ENCODE peak calls at places on chromosome 2, in seven cellular contexts. W, V, L, D, Y, K and M are unnamed samples.

GRCh38 chr2:30425326-30425725 is 21.7 kb upstream of the LCLAT1 start:
- DNase-seq in W (no peak), Y (no peak), V (no peak), L (peak; percentile 43), K (peak; percentile 87), D (no peak), M (no peak)

GRCh38 chr2:38394903-38395341 is 17.8 kb upstream of the ATL2 start:
- DNase-seq in W (no peak), D (no peak), Y (no peak), K (peak; percentile 56), L (peak; percentile 86), V (no peak), M (no peak)

GRCh38 chr2:147177449-147177848 is 667.4 kb upstream of the ACVR2A start:
- DNase-seq in D (peak; percentile 8), V (no peak), Y (no peak), K (peak; percentile 35), W (no peak), L (peak; percentile 72), M (no peak)

GRCh38 chr2:160418853-160419252 is 74.8 kb downstream of the RBMS1 start:
- DNase-seq in L (no peak), D (no peak), V (no peak), K (no peak), W (no peak), Y (no peak), M (no peak)

GRCh38 chr2:242060212-242060835 is 190.8 kb downstream of the RTP5 start:
- DNase-seq in L (peak; percentile 83), Y (no peak), K (peak; percentile 93), V (no peak), W (no peak), D (peak; percentile 44), M (no peak)

GRCh38 chr2:103445356-103445755 is 683.5 kb downstream of the TMEM182 start:
- DNase-seq in D (no peak), Y (no peak), W (no peak), K (no peak), L (no peak), V (no peak), M (no peak)

GRCh38 chr2:161170917-161171594 is 10.8 kb downstream of the TANK start:
- DNase-seq in V (no peak), W (no peak), L (peak; percentile 66), K (peak; percentile 11), Y (no peak), D (peak; percentile 40), M (no peak)

GRCh38 chr2:235642446-235643107 is 148.7 kb downstream of the AGAP1 start:
- DNase-seq in Y (no peak), L (peak; percentile 36), K (peak; percentile 65), W (no peak), V (no peak), D (peak; percentile 7), M (no peak)

GRCh38 chr2:88549616-88550292 is 77.5 kb downstream of the EIF2AK3 start:
- DNase-seq in Y (no peak), L (peak; percentile 9), K (peak; percentile 27), V (peak; percentile 20), D (no peak), W (no peak), M (no peak)

GRCh38 chr2:236972491-236973379 is 113.0 kb upstream of the COPS8 start:
- DNase-seq in K (peak; percentile 93), L (peak; percentile 97), D (peak; percentile 87), W (no peak), V (no peak), Y (no peak), M (peak; percentile 69)

GRCh38 chr2:163613155-163613554 is 122.7 kb downstream of the FIGN start:
- DNase-seq in W (no peak), V (no peak), L (no peak), Y (no peak), D (no peak), K (no peak), M (no peak)

GRCh38 chr2:240999001-240999791 is 778 bp downstream of the SNED1 start:
- DNase-seq in V (no peak), Y (peak; percentile 13), W (peak; percentile 14), D (no peak), K (peak; percentile 54), L (no peak), M (no peak)

GRCh38 chr2:240997141-240997855 is 1.1 kb upstream of the SNED1 start:
- DNase-seq in L (no peak), Y (peak; percentile 13), V (no peak), K (peak; percentile 75), D (no peak), W (peak; percentile 3), M (peak; percentile 41)

GRCh38 chr2:240998706-240999000 is 235 bp downstream of the SNED1 start:
- DNase-seq in Y (no peak), D (no peak), W (no peak), V (no peak), K (no peak), L (no peak), M (no peak)

GRCh38 chr2:240996834-240997140 is 1.6 kb upstream of the SNED1 start:
- DNase-seq in Y (peak; percentile 12), K (no peak), W (peak; percentile 9), D (no peak), L (no peak), V (no peak), M (peak; percentile 36)

GRCh38 chr2:240997856-240998705 is at the start of gene SNED1:
- DNase-seq in L (peak; percentile 73), W (peak; percentile 65), Y (peak; percentile 71), K (peak; percentile 94), D (peak; percentile 78), V (peak; percentile 76), M (peak; percentile 91)
- TF ChIP-seq CTCF in L (no peak), W (no peak), Y (no peak), K (no peak), D (no peak), V (no peak), M (no peak)

DNA sequence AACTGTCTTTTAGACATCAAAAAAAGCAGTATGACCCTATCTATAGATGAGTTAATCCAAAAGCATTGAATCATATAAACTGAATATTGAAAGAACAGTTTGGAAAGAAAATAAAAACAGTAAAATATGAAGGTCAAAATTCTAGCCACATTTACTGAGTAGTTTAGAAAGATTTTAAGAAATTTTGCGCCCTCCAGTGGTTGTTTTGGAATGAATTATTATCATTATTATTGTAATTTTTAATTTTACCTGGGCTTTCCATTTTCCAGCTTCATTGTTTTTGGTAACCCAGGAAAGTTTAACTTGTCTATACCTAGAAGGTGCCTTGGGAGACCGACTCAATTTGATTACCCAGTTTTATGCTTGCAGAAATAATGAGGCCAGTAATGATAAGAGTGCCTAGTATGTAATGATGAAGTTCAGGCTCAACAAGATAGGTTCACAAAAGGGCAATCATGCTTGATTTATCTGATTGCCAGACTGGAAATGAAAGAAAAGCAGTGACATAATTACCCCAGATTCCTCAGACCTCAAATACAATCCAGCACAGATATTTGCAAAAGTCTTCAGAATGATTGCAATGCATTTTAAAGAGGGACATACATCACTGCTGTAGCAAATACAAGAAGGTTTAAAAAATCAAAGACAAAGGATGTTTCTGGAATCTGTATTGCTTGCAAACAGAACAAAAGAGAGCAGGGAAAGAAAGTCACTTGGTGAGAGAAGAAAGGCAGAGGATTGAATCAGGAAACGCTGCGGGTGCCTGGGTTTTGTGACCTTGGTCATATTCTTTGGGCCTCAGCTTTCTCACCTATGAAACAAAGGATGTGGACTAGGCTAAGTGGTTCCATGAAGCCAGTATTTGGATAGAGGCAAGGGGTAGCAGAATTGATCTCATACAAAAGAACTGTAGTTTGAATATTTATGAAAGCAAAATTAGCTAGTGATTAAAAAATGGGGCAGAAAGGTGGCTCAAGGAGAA is 153.8 kb downstream of the MAP2 start:
- DNase-seq in Y (no peak), K (peak; percentile 40), D (peak; percentile 10), V (no peak), W (no peak), L (peak; percentile 24), M (no peak)
- TF ChIP-seq CTCF in Y (peak; percentile 24), K (peak; percentile 20), D (peak; percentile 33), V (peak; percentile 72), W (peak; percentile 63), L (peak; percentile 25), M (no peak)

GRCh38 chr2:182103531-182103930 is 117.9 kb downstream of the PPP1R1C start:
- DNase-seq in Y (no peak), W (no peak), K (peak; percentile 37), L (no peak), D (no peak), V (peak; percentile 6), M (no peak)

GRCh38 chr2:182098648-182099047 is 113.0 kb downstream of the PPP1R1C start:
- DNase-seq in V (no peak), L (no peak), Y (no peak), W (no peak), D (no peak), K (no peak), M (no peak)

GRCh38 chr2:182097571-182097970 is 111.9 kb downstream of the PPP1R1C start:
- DNase-seq in Y (no peak), K (no peak), D (no peak), V (no peak), W (no peak), L (no peak), M (no peak)

DNA sequence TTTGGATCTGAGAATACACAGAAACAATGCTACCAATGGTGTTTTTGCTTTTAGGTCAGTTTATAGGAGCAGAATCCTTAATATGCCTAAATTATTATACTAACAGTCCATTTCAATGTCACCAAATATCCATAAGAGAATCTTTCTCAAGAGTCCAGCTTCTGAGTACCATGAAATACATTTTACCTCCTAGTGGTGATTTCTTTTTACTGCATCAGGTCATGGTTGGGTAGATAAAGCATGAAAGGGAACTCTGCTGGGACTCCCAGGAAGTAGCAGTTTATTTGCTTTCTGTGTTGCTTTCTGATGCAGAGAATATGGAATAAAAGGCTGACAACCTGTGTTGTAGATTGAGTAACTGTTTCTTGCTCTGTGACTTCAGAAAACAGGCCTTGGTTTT is 115.6 kb downstream of the PPP1R1C start:
- DNase-seq in K (peak; percentile 8), Y (no peak), W (no peak), L (peak; percentile 32), V (no peak), D (peak; percentile 4), M (no peak)
- TF ChIP-seq CTCF in K (peak; percentile 6), Y (no peak), W (peak; percentile 22), L (peak; percentile 30), V (peak; percentile 58), D (no peak), M (no peak)

GRCh38 chr2:14942991-14943390 is 310.5 kb downstream of the LRATD1 start:
- DNase-seq in V (no peak), Y (no peak), W (no peak), K (no peak), L (no peak), D (no peak), M (no peak)

GRCh38 chr2:14941151-14941631 is 308.7 kb downstream of the LRATD1 start:
- DNase-seq in V (no peak), K (no peak), Y (no peak), L (no peak), D (no peak), W (no peak), M (no peak)

DNA sequence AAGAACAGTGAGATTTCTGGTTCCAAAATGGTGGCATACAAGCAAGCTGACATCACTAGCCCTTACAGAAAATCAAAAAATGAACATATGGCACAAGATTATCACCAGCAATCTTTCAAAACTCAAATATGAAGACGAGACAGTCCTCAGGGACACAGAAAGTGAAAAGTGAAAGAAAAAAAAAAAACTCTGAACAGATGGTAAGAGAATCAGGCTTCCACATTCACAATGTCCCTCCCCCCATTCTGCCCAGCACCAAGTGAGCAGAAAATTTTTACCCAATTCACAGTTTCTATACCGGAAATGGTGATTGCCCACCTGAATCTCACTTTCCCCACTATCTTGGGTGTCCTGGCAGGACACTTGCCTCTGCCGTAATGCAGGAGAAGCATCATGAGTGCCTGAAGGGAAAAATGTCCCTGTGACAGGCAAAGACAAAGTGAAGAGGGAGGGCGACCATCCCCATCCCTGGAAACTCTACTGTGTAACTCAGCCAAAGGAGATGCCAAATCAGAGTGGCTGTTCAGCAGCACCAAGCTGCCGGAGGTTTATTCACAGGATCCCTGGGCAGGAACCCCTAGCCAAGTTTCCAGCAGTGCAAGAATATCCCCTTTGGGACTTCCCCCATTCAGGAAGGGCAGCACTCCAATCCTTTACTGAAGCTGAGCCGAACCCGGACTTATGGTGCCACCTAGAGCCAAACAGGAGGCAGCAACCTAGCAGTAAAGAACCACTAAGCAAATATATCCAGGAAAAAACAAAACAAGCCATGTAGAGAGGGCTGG is 312.2 kb downstream of the LRATD1 start:
- DNase-seq in L (peak; percentile 72), D (peak; percentile 31), W (no peak), K (peak; percentile 2), Y (no peak), V (no peak), M (no peak)
- TF ChIP-seq CTCF in L (peak; percentile 66), D (peak; percentile 31), W (peak; percentile 44), K (peak; percentile 6), Y (peak; percentile 10), V (peak; percentile 58), M (no peak)